ENCODE peak calls at places on chromosomes 5 and 9, in four cellular contexts. B, J, T and P are unnamed samples.
A peak's percentile ranks its signal among the peaks of the same experiment; 100 is the strongest.

GRCh38 chr5:3149899-3150298 is 398.4 kb upstream of the IRX2 start:
- DNase-seq in T (no peak), J (no peak), B (no peak), P (no peak)

GRCh38 chr5:56838409-56839039 is 23.2 kb downstream of the MAP3K1 start:
- DNase-seq in B (peak; percentile 60), J (no peak), T (no peak), P (no peak)

GRCh38 chr5:153402550-153402949 is 87.9 kb upstream of the GRIA1 start:
- DNase-seq in J (no peak), B (no peak), T (no peak), P (no peak)

GRCh38 chr5:80990527-80990926 is 30.4 kb downstream of the RASGRF2 start:
- DNase-seq in J (no peak), T (no peak), B (peak; percentile 28), P (no peak)

GRCh38 chr5:172973931-172974330 is 9.6 kb upstream of the ATP6V0E1 start:
- DNase-seq in T (no peak), B (no peak), J (no peak), P (no peak)

GRCh38 chr5:270340-270739 is 1.1 kb upstream of the PDCD6 start:
- DNase-seq in T (no peak), J (no peak), B (no peak), P (no peak)

GRCh38 chr5:62421414-62421813 is 8.9 kb downstream of the IPO11 start:
- DNase-seq in J (no peak), T (no peak), B (no peak), P (no peak)

GRCh38 chr9:87792831-87793288 is 66.9 kb downstream of the CTSL start:
- DNase-seq in T (no peak), J (peak; percentile 63), B (peak; percentile 42), P (peak; percentile 19)

GRCh38 chr5:81750308-81751008 is 439 bp downstream of the SSBP2 start:
- DNase-seq in J (no peak), B (peak; percentile 62), T (no peak), P (peak; percentile 52)

GRCh38 chr9:112334319-112334828 is 955 bp upstream of the PTBP3 start:
- DNase-seq in T (peak; percentile 21), J (no peak), B (peak; percentile 45), P (no peak)

GRCh38 chr5:761206-761771 is 23.2 kb downstream of the ZDHHC11B start:
- DNase-seq in B (no peak), T (no peak), J (no peak), P (peak; percentile 17)

GRCh38 chr5:93519737-93520136 is 61.3 kb downstream of the NR2F1-AS1 start:
- DNase-seq in B (no peak), J (no peak), T (no peak), P (no peak)

GRCh38 chr9:113309204-113309813 is 6.1 kb upstream of the RNF183 start:
- DNase-seq in B (peak; percentile 51), T (peak; percentile 23), J (peak; percentile 8), P (no peak)

GRCh38 chr5:86579502-86579901 is 38.2 kb upstream of the COX7C start:
- DNase-seq in J (no peak), T (no peak), B (no peak), P (no peak)

GRCh38 chr5:36300927-36301540 is 668 bp downstream of the RANBP3L start:
- DNase-seq in J (no peak), B (no peak), T (peak; percentile 19), P (no peak)

GRCh38 chr5:176680226-176680563 is 32.9 kb downstream of the TSPAN17 start:
- DNase-seq in T (no peak), B (peak; percentile 51), J (no peak), P (no peak)

GRCh38 chr5:110865400-110866094 is 126.7 kb downstream of the SLC25A46 start:
- DNase-seq in T (no peak), J (peak; percentile 22), B (peak; percentile 87), P (no peak)

GRCh38 chr5:158754018-158754514 is 345.6 kb downstream of the EBF1 start:
- DNase-seq in B (no peak), T (no peak), J (no peak), P (no peak)

GRCh38 chr9:130842547-130842946 is 7.5 kb downstream of the ABL1 start:
- DNase-seq in B (no peak), J (no peak), T (no peak), P (no peak)

GRCh38 chr9:127943746-127944145 is 6.1 kb upstream of the DPM2 start:
- DNase-seq in J (peak; percentile 51), B (peak; percentile 95), T (peak; percentile 78), P (peak; percentile 83)

GRCh38 chr5:9543266-9543925 is 2.5 kb downstream of the SEMA5A start:
- DNase-seq in T (no peak), B (no peak), J (no peak), P (no peak)

GRCh38 chr9:4118666-4119065 is 181.2 kb downstream of the GLIS3 start:
- DNase-seq in T (no peak), J (no peak), B (no peak), P (no peak)

GRCh38 chr9:128372188-128372641 is 1.0 kb downstream of the URM1 start:
- DNase-seq in B (no peak), J (no peak), T (no peak), P (no peak)

GRCh38 chr5:172929371-172929838 is 29.8 kb upstream of the RPL26L1 start:
- DNase-seq in J (no peak), T (no peak), B (no peak), P (no peak)

GRCh38 chr9:114007991-114008666 is 70.0 kb downstream of the AMBP start:
- DNase-seq in T (no peak), J (no peak), B (no peak), P (peak; percentile 10)

GRCh38 chr5:170338933-170339779 is 41.6 kb upstream of the LCP2 start:
- DNase-seq in B (peak; percentile 65), J (peak; percentile 13), T (no peak), P (no peak)

GRCh38 chr5:36177715-36178556 is 26.0 kb downstream of the SKP2 start:
- DNase-seq in T (no peak), J (peak; percentile 7), B (peak; percentile 14), P (no peak)

GRCh38 chr9:129823934-129824601 is at the start of gene TOR1A:
- DNase-seq in J (peak; percentile 94), T (peak; percentile 95), B (peak; percentile 97), P (peak; percentile 91)

GRCh38 chr5:123718238-123718637 is 206.3 kb downstream of the CSNK1G3 start:
- DNase-seq in B (no peak), T (no peak), J (no peak), P (no peak)

GRCh38 chr5:104551628-104552027 is 989.0 kb upstream of the NUDT12 start:
- DNase-seq in T (no peak), B (no peak), J (no peak), P (no peak)

GRCh38 chr9:114046876-114047275 is 31.2 kb downstream of the AMBP start:
- DNase-seq in J (no peak), T (no peak), B (no peak), P (no peak)

GRCh38 chr9:127586537-127586936 is 25.5 kb upstream of the STXBP1 start:
- DNase-seq in B (peak; percentile 97), J (no peak), T (peak; percentile 88), P (peak; percentile 86)

GRCh38 chr9:98365227-98365669 is 109.8 kb upstream of the TBC1D2 start:
- DNase-seq in B (peak; percentile 64), J (peak; percentile 41), T (no peak), P (no peak)

GRCh38 chr5:158814521-158814920 is 285.2 kb downstream of the EBF1 start:
- DNase-seq in T (no peak), J (no peak), B (no peak), P (no peak)

DNA sequence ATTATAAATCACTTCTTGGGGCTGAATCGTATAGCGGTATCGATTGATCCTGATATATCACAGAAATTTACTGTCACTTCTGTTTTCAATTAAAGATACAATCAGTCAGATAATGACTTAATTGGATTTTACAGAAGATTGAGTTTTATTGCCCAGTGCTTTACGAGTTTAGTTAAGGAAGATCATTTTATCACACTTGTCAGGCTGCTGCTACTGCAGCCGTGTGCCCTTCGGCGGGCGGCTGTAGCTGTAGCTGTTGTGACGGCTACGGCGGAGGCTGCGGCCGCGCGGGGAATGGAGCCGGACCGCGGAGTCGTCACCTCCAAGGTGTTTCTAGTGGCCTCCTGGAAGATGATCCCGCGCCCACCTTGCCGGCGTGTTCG is 7.2 kb upstream of the DMRT3 start:
- DNase-seq in T (no peak), J (no peak), B (peak; percentile 26), P (no peak)
- TF ChIP-seq POLR2AphosphoS5 in T (no peak), J (no peak), B (no peak), P (no peak)

GRCh38 chr9:93267681-93268505 is 84.0 kb downstream of the WNK2 start:
- DNase-seq in B (no peak), T (no peak), J (no peak), P (peak; percentile 47)

GRCh38 chr9:93266521-93267001 is 82.6 kb downstream of the WNK2 start:
- DNase-seq in B (no peak), J (no peak), T (no peak), P (no peak)

GRCh38 chr9:93267091-93267541 is 83.2 kb downstream of the WNK2 start:
- DNase-seq in J (no peak), T (no peak), B (no peak), P (peak; percentile 6)

GRCh38 chr9:93270976-93271375 is 87.0 kb downstream of the WNK2 start:
- DNase-seq in B (no peak), T (no peak), J (no peak), P (no peak)

DNA sequence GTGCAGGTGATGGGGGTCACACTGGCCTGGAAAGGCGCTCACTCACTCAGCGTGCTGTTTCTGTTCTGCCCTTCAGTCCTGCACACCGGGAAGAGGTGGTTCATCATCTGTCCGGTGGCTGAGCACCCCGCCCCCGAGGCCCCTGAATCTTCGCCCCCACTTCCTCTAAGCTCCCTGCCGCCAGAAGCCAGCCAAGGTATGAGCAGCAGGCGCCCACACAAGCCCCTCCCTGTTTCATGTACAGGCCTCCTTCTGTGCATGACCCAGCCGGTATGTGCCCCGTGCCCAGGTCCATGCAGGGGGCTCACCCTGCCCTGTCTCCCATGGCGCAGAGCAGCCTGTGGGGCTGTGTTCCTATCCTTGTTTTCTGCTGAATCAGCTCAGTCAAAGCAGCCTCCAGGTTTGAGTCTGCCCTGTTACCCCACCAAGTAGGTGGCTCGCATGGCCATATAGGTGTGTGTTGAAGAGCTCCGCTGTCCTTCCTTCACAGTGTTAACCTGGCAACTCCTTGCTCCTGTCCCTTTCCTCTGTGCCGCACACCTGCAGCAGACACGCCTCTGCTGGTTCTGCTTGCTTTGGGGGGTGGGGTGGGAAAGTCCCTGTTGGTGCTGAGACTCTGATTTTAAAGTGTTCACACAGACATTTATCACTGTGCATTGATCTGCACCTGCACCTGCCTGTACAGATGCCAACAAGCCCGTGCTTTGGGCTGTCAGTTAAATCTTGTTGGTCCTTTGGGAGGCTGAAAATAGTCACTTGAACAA is 84.8 kb downstream of the WNK2 start:
- DNase-seq in T (peak; percentile 35), J (no peak), B (no peak), P (no peak)
- H3K4me3 ChIP-seq in T (no peak overlapping the region), J (no peak overlapping the region), B (no peak overlapping the region), P (no peak overlapping the region)

GRCh38 chr9:136889858-136890257 is 3.5 kb downstream of the TRAF2 start:
- DNase-seq in T (no peak), B (no peak), J (no peak), P (no peak)

GRCh38 chr9:136886610-136887597 is 588 bp downstream of the TRAF2 start:
- DNase-seq in B (peak; percentile 74), T (no peak), J (no peak), P (no peak)

GRCh38 chr9:136888454-136888853 is 2.1 kb downstream of the TRAF2 start:
- DNase-seq in T (no peak), B (no peak), J (no peak), P (no peak)

GRCh38 chr9:136882109-136882946 is 4.0 kb upstream of the TRAF2 start:
- DNase-seq in B (no peak), T (no peak), J (peak; percentile 56), P (no peak)

GRCh38 chr9:136885950-136886578 is at the start of gene TRAF2:
- DNase-seq in T (peak; percentile 98), J (peak; percentile 98), B (peak; percentile 98), P (peak; percentile 98)
- H3K4me1 ChIP-seq in T (peaks cover 2% of the 10 kb centered on the region), J (peaks cover 39% of the 10 kb centered on the region), B (peaks cover 7% of the 10 kb centered on the region), P (no peaks in the 10 kb centered on the region)

GRCh38 chr5:76571595-76571994 is 51.6 kb downstream of the F2RL2 start:
- DNase-seq in J (no peak), B (no peak), T (no peak), P (no peak)
- TF ChIP-seq POLR2AphosphoS5 in J (no peak), B (no peak), T (no peak), P (no peak)